ENCODE peak calls at places on chromosome 9, in four cellular contexts. Q, N, U and L are unnamed samples.

GRCh38 chr9:35526087-35526801 is 36.3 kb downstream of the RUSC2 start:
- DNase-seq in Q (no peak), N (no peak), U (no peak), L (no peak)

GRCh38 chr9:125902865-125903512 is 155.8 kb downstream of the PBX3 start:
- DNase-seq in Q (no peak), N (no peak), U (no peak), L (no peak)

GRCh38 chr9:81373294-81373693 is 316.1 kb downstream of the TLE1 start:
- DNase-seq in Q (no peak), N (no peak), U (no peak), L (no peak)

GRCh38 chr9:104779946-104780539 is 16.1 kb downstream of the NIPSNAP3B start:
- DNase-seq in Q (no peak), N (no peak), U (no peak), L (no peak)

GRCh38 chr9:120571443-120572257 is 8.3 kb downstream of the CDK5RAP2 start:
- DNase-seq in Q (no peak), N (no peak), U (no peak), L (no peak)

GRCh38 chr9:114929166-114929565 is 1.2 kb downstream of the TNFSF8 start:
- DNase-seq in Q (no peak), N (no peak), U (peak), L (no peak)

GRCh38 chr9:91047993-91048607 is 246.5 kb downstream of the SYK start:
- DNase-seq in Q (no peak), N (no peak), U (no peak), L (no peak)

GRCh38 chr9:126471084-126471611 is 142.6 kb upstream of the LMX1B start:
- DNase-seq in Q (peak), N (peak), U (peak), L (no peak)

GRCh38 chr9:134399435-134400056 is 73.3 kb downstream of the RXRA start:
- DNase-seq in Q (no peak), N (no peak), U (no peak), L (peak)

GRCh38 chr9:17627641-17628040 is 48.8 kb downstream of the SH3GL2 start:
- DNase-seq in Q (no peak), N (no peak), U (no peak), L (no peak)

GRCh38 chr9:4548796-4549725 is 58.8 kb downstream of the SLC1A1 start:
- DNase-seq in Q (no peak), N (no peak), U (no peak), L (peak)

GRCh38 chr9:104784098-104784497 is 20.2 kb downstream of the NIPSNAP3B start:
- DNase-seq in Q (no peak), N (no peak), U (no peak), L (no peak)

GRCh38 chr9:88433583-88434240 is 45.5 kb downstream of the SPIN1 start:
- DNase-seq in Q (no peak), N (no peak), U (no peak), L (no peak)